ENCODE peak calls at places on chromosome 10, in ten cellular contexts. I is GM23248, S is mesendoderm, T is tibial artery, R is stomach, M is kidney, W is lower lobe of right lung, Y is uterus, H is GM12878, K is breast epithelium. G is an unnamed sample. For H3K36me3, the result is how much of the 10 kb centered on the place peaks cover.

GRCh38 chr10:49071221-49071761 is 44.0 kb downstream of the VSTM4 start:
- DNase-seq in I (peak), S (no peak), T (no peak), R (no peak), M (peak), W (no peak), Y (no peak), H (no peak), K (no peak), G (no peak)

GRCh38 chr10:94430705-94431104 is 28.4 kb downstream of the TBC1D12 start:
- DNase-seq in I (peak), S (no peak), T (no peak), R (no peak), M (no peak), W (no peak), Y (no peak), H (no peak), K (no peak), G (no peak)

GRCh38 chr10:78934499-78934898 is 134.3 kb upstream of the ZMIZ1 start:
- DNase-seq in I (peak), S (no peak), T (no peak), R (no peak), M (no peak), W (no peak), Y (no peak), H (no peak), K (no peak), G (no peak)

GRCh38 chr10:27319752-27320561 is 79.4 kb upstream of the ACBD5 start:
- DNase-seq in I (peak), S (no peak), T (peak), R (peak), M (peak), W (peak), Y (peak), H (no peak), K (peak), G (peak)

GRCh38 chr10:89481662-89482061 is 53.7 kb downstream of the SLC16A12 start:
- DNase-seq in I (peak), S (no peak), T (no peak), R (no peak), M (no peak), W (no peak), Y (no peak), H (no peak), K (no peak), G (no peak)

GRCh38 chr10:130954326-130954905 is 357.1 kb downstream of the TCERG1L start:
- DNase-seq in I (no peak), S (no peak), T (no peak), R (peak), M (no peak), W (no peak), Y (no peak), H (no peak), K (no peak), G (no peak)

GRCh38 chr10:7917736-7918135 is 99.4 kb downstream of the TAF3 start:
- DNase-seq in I (no peak), S (no peak), T (no peak), R (no peak), M (no peak), W (no peak), Y (no peak), H (no peak), K (no peak), G (no peak)

GRCh38 chr10:98316156-98316555 is 48.2 kb upstream of the LOXL4 start:
- DNase-seq in I (peak), S (no peak), T (no peak), R (no peak), M (no peak), W (no peak), Y (no peak), H (no peak), K (no peak), G (no peak)

GRCh38 chr10:23070819-23071218 is 24.6 kb upstream of the MSRB2 start:
- DNase-seq in I (no peak), S (no peak), T (no peak), R (no peak), M (no peak), W (no peak), Y (no peak), H (peak), K (no peak), G (no peak)

GRCh38 chr10:43905502-43906236 is 257.0 kb upstream of the ZNF32 start:
- DNase-seq in I (peak), S (no peak), T (no peak), R (no peak), M (no peak), W (no peak), Y (no peak), H (no peak), K (no peak), G (no peak)

GRCh38 chr10:131979821-131980270 is 1.9 kb downstream of the BNIP3 start:
- DNase-seq in I (peak), S (peak), T (peak), R (peak), M (peak), W (no peak), Y (no peak), H (no peak), K (peak), G (no peak)

GRCh38 chr10:106643521-106643920 is 521.0 kb downstream of the SORCS1 start:
- DNase-seq in I (no peak), S (no peak), T (no peak), R (no peak), M (no peak), W (no peak), Y (no peak), H (no peak), K (no peak), G (no peak)

GRCh38 chr10:120423350-120424197 is 33.5 kb upstream of the PLPP4 start:
- DNase-seq in I (peak), S (peak), T (no peak), R (peak), M (no peak), W (peak), Y (no peak), H (no peak), K (no peak), G (no peak)

GRCh38 chr10:104301907-104302690 is 33.1 kb downstream of the GSTO2 start:
- DNase-seq in I (peak), S (no peak), T (no peak), R (no peak), M (no peak), W (no peak), Y (no peak), H (no peak), K (no peak), G (peak)

DNA sequence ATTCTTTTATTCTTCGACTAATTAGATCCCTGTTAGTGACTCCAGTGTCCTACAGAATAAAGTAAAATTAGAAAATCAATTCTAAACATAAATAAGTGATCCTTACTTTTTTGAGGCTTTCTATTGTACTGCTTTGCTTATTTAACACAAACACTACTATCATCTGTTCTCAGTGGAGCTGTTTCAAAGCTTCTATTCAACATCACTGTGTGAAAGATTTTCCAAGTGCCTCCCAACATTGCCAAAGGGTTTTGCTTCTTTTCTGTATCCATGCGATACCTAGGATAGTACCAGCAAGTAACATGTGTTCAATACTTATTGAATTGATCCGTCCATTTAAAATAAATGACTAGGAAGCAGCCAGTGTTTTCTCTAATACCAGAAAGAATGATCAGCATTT is 125.7 kb downstream of the ARHGAP21 start:
- DNase-seq in I (no peak), S (no peak), T (no peak), R (no peak), M (no peak), W (no peak), Y (no peak), H (no peak), K (no peak), G (no peak)
- H3K36me3 ChIP-seq in I (half or more), S (under half), T (half or more), R (half or more), M (under half), W (half or more), Y (under half), H (under half), K (under half), G (half or more)

DNA sequence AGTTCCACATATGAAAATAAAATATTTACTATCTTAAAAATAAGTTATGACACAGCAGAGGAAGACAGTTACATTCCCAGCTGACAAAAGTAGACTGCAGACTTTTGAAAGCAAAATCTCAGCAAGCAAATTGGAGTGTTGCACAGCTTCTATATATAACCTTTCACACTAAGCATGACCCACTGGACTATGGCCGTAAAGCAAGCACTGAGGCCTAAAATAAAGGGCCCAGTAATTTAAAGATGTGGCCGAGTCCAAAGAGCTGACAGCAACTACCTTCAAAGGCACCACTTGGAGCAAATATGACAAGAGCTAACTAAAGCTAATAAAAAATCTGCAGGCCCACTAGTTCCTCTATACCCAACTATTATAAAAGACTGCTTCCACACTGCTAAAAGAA is 6.5 kb downstream of the GDI2 start:
- DNase-seq in I (no peak), S (no peak), T (no peak), R (no peak), M (no peak), W (no peak), Y (no peak), H (no peak), K (no peak), G (no peak)
- H3K27ac ChIP-seq in I (peak), S (no peak), T (no peak), R (no peak), M (no peak), W (no peak), Y (no peak), H (no peak), K (no peak), G (no peak)

GRCh38 chr10:59625842-59626522 is 83.7 kb downstream of the SLC16A9 start:
- DNase-seq in I (peak), S (peak), T (no peak), R (peak), M (no peak), W (no peak), Y (peak), H (peak), K (no peak), G (no peak)
- H3K36me3 ChIP-seq in I (under half), S (under half), T (under half), R (under half), M (under half), W (under half), Y (under half), H (under half), K (under half), G (under half)

GRCh38 chr10:124590216-124591122 is 128.8 kb downstream of the LHPP start:
- DNase-seq in I (no peak), S (no peak), T (no peak), R (no peak), M (peak), W (no peak), Y (no peak), H (no peak), K (no peak), G (no peak)
- H3K27ac ChIP-seq in I (no peak), S (no peak), T (peak), R (no peak), M (peak), W (no peak), Y (no peak), H (no peak), K (no peak), G (no peak)

GRCh38 chr10:80170641-80171040 is 34.7 kb downstream of the ANXA11 start:
- DNase-seq in I (no peak), S (no peak), T (peak), R (no peak), M (no peak), W (no peak), Y (no peak), H (no peak), K (no peak), G (no peak)

GRCh38 chr10:80170026-80170425 is 35.3 kb downstream of the ANXA11 start:
- DNase-seq in I (no peak), S (no peak), T (no peak), R (no peak), M (no peak), W (no peak), Y (no peak), H (no peak), K (no peak), G (no peak)

GRCh38 chr10:80168111-80168511 is 35.6 kb downstream of the PLAC9 start:
- DNase-seq in I (no peak), S (no peak), T (peak), R (no peak), M (no peak), W (no peak), Y (no peak), H (no peak), K (no peak), G (no peak)

GRCh38 chr10:80167471-80167870 is 34.9 kb downstream of the PLAC9 start:
- DNase-seq in I (no peak), S (no peak), T (peak), R (no peak), M (no peak), W (no peak), Y (no peak), H (no peak), K (no peak), G (no peak)

DNA sequence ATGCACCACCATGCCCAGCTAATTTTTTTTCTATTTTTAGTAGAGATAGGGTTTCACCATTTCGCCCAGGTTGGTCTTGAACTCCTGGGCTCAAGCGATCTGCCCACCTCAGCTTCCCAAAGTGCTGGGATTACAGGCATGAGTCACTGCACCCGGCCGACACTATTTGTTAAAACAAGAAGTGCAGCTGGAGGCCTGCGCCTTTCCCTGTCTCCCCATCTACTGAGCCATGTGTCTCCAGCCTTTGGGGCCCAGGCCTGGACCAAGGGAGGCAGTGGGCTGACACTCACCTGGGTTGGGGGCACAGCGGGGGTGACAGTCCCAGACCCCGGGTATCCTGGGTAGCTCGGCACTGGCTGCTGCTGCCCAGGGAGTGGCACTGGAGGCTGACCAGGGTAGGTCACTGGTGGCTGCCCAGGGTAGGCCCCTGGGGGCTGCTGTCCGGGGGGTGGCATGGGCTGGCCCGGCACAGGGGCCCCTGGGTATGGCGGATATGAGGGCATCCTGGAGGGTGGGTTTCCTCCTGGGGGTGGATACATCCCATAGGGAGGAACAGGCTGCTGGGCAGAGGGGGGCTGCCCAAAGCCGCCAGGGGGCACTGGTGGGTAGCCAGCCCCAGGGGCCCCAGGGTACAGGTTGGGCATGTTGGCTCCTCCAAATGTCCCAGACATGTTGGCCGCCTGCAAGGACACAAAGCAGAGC is 36.3 kb downstream of the PLAC9 start:
- DNase-seq in I (no peak), S (peak), T (peak), R (no peak), M (no peak), W (no peak), Y (no peak), H (no peak), K (no peak), G (no peak)
- H3K36me3 ChIP-seq in I (under half), S (under half), T (under half), R (half or more), M (under half), W (half or more), Y (under half), H (under half), K (under half), G (under half)

DNA sequence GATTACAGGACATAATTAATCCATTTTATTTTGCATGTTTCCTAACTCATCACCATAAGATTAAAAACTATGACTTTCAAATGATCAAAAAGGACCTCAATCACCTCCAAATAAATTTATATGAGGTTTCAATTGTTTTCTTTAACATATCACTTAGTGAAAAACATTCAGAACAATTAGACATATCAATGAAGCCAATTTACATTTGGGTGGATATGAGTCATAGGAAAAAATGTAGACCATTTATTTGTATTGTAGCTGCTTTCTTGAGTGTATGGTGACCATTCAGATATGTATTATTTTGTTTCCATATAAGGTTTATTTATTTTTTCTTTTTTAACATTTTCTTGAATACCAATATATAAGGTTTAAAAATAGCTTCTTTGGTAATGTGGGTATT is 13.3 kb upstream of the EXOC6 start:
- DNase-seq in I (peak), S (no peak), T (no peak), R (no peak), M (no peak), W (no peak), Y (no peak), H (no peak), K (no peak), G (no peak)
- H3K27ac ChIP-seq in I (no peak), S (no peak), T (no peak), R (no peak), M (no peak), W (no peak), Y (no peak), H (no peak), K (no peak), G (no peak)

GRCh38 chr10:35043796-35044344 is 46.3 kb downstream of the CUL2 start:
- DNase-seq in I (peak), S (no peak), T (no peak), R (no peak), M (no peak), W (no peak), Y (no peak), H (no peak), K (no peak), G (no peak)
- H3K36me3 ChIP-seq in I (under half), S (under half), T (under half), R (half or more), M (under half), W (half or more), Y (under half), H (under half), K (under half), G (under half)

G was measured in ascending aorta.